ENCODE peak calls at places on chromosome 1, in four cellular contexts. A is midbrain, Z is A549, C is NCI-H1105. P is an unnamed sample.

GRCh38 chr1:234144866-234145265 is 228.4 kb upstream of the COA6 start:
- DNase-seq in Z (no peak), A (no peak), C (no peak), P (no peak)

GRCh38 chr1:70487910-70488665 is 77.0 kb downstream of the CTH start:
- DNase-seq in A (peak), Z (peak), C (no peak), P (peak)

GRCh38 chr1:233639611-233640010 is 25.7 kb downstream of the KCNK1 start:
- DNase-seq in Z (no peak), A (no peak), C (no peak), P (no peak)

GRCh38 chr1:70210820-70211219 is 5.4 kb upstream of the LRRC40 start:
- DNase-seq in C (no peak), A (no peak), Z (no peak), P (no peak)

GRCh38 chr1:226700861-226701260 is 38.2 kb downstream of the ITPKB start:
- DNase-seq in A (no peak), C (no peak), Z (no peak), P (no peak)

GRCh38 chr1:151024540-151025146 is 11.7 kb upstream of the BNIPL start:
- DNase-seq in Z (peak), C (peak), A (peak), P (peak)

GRCh38 chr1:48677306-48678287 is 99.1 kb downstream of the BEND5 start:
- DNase-seq in Z (peak), A (peak), C (peak), P (peak)

GRCh38 chr1:19612516-19612915 is 31.6 kb upstream of the NBL1 start:
- DNase-seq in Z (no peak), C (no peak), A (no peak), P (no peak)

GRCh38 chr1:29653886-29654450 is 417.6 kb downstream of the PTPRU start:
- DNase-seq in A (no peak), C (no peak), Z (no peak), P (no peak)

GRCh38 chr1:198102454-198102791 is 54.4 kb upstream of the NEK7 start:
- DNase-seq in A (no peak), C (no peak), Z (no peak), P (no peak)

GRCh38 chr1:20883766-20884165 is 96.7 kb upstream of the HP1BP3 start:
- DNase-seq in Z (no peak), A (no peak), C (no peak), P (peak)

GRCh38 chr1:202551683-202552082 is 158.6 kb downstream of the SYT2 start:
- DNase-seq in Z (no peak), A (no peak), C (peak), P (no peak)

GRCh38 chr1:234890694-234891093 is 237.9 kb downstream of the TOMM20 start:
- DNase-seq in A (no peak), C (no peak), Z (no peak), P (no peak)

GRCh38 chr1:212710566-212710965 is 10.9 kb upstream of the BATF3 start:
- DNase-seq in Z (no peak), A (no peak), C (no peak), P (no peak)

P was measured in fibroblast of pulmonary artery.